ENCODE peak calls at places on chromosomes 13 and 19, in six cellular contexts. N is psoas muscle, V is cardiac muscle cell, E is esophagus squamous epithelium, I is PC-9, J is body of pancreas. A is an unnamed sample.

GRCh38 chr13:74134777-74135305 is 637 bp upstream of the KLF12 start:
- DNase-seq in V (peak; percentile 71), N (peak; percentile 43), E (no peak), I (no peak), J (peak; percentile 60), A (peak; percentile 66)

GRCh38 chr19:38287604-38288003 is 16.4 kb upstream of the C19orf33 start:
- DNase-seq in N (no peak), I (no peak), E (no peak), J (no peak), V (no peak), A (no peak)

GRCh38 chr19:16039545-16039944 is 36.8 kb upstream of the TPM4 start:
- DNase-seq in V (no peak), N (no peak), I (no peak), J (no peak), E (no peak), A (no peak)

GRCh38 chr19:33902802-33903488 is 106.3 kb downstream of the KCTD15 start:
- DNase-seq in E (no peak), N (no peak), J (peak; percentile 80), I (no peak), V (no peak), A (no peak)

GRCh38 chr19:53659292-53659691 is 27.5 kb downstream of the DPRX start:
- DNase-seq in I (peak; percentile 68), V (peak; percentile 85), E (no peak), N (no peak), J (peak; percentile 12), A (no peak)

GRCh38 chr13:46728777-46729176 is 68.2 kb downstream of the ESD start:
- DNase-seq in V (no peak), N (no peak), J (no peak), I (no peak), E (no peak), A (no peak)

GRCh38 chr19:13053761-13054604 is 48.7 kb downstream of the LYL1 start:
- DNase-seq in I (peak; percentile 85), N (peak; percentile 87), V (peak; percentile 86), E (no peak), J (peak; percentile 91), A (peak; percentile 93)

GRCh38 chr13:26534036-26534726 is 23.3 kb upstream of the WASF3 start:
- DNase-seq in I (no peak), E (no peak), N (no peak), J (no peak), V (no peak), A (no peak)

GRCh38 chr13:35478384-35479222 is 2.1 kb upstream of the MAB21L1 start:
- DNase-seq in N (no peak), V (peak; percentile 43), I (no peak), E (no peak), J (no peak), A (no peak)

GRCh38 chr13:59459972-59460371 is 703.8 kb downstream of the DIAPH3 start:
- DNase-seq in V (no peak), E (no peak), J (no peak), N (no peak), I (no peak), A (no peak)

GRCh38 chr13:97255515-97255999 is 33.4 kb downstream of the MBNL2 start:
- DNase-seq in J (no peak), V (no peak), E (no peak), N (no peak), I (no peak), A (no peak)

GRCh38 chr13:110772091-110772984 is 58.8 kb downstream of the ING1 start:
- DNase-seq in J (no peak), I (peak; percentile 18), E (no peak), N (no peak), V (no peak), A (no peak)

GRCh38 chr13:91722267-91722884 is 324.0 kb downstream of the GPC5 start:
- DNase-seq in E (no peak), N (no peak), J (no peak), I (no peak), V (peak; percentile 59), A (no peak)

GRCh38 chr13:57630661-57631606 is 610 bp upstream of the PCDH17 start:
- DNase-seq in I (no peak), J (peak; percentile 11), V (peak; percentile 30), E (no peak), N (no peak), A (no peak)

GRCh38 chr19:50909240-50910070 is 1.7 kb downstream of the KLK4 start:
- DNase-seq in N (peak; percentile 19), V (peak; percentile 87), E (no peak), J (peak; percentile 69), I (peak; percentile 58), A (no peak)

GRCh38 chr13:26202365-26202972 is 19.6 kb downstream of the RNF6 start:
- DNase-seq in V (no peak), E (no peak), I (no peak), J (no peak), N (no peak), A (no peak)

GRCh38 chr13:23558675-23559536 is 11.3 kb upstream of the TNFRSF19 start:
- DNase-seq in I (peak; percentile 70), N (peak; percentile 69), E (no peak), V (peak; percentile 40), J (peak; percentile 30), A (peak; percentile 57)

GRCh38 chr19:51166846-51167490 is 24.9 kb downstream of the SIGLEC7 start:
- DNase-seq in N (no peak), J (no peak), E (no peak), V (no peak), I (no peak), A (no peak)

GRCh38 chr13:80082396-80083096 is 258.4 kb downstream of the SPRY2 start:
- DNase-seq in N (no peak), V (no peak), I (no peak), J (no peak), E (no peak), A (no peak)

GRCh38 chr19:45528744-45529453 is 21.6 kb downstream of the VASP start:
- DNase-seq in I (peak; percentile 85), J (peak; percentile 74), V (peak; percentile 60), N (no peak), E (no peak), A (no peak)

GRCh38 chr19:12779162-12779993 is 4.0 kb upstream of the HOOK2 start:
- DNase-seq in E (no peak), V (peak; percentile 58), I (peak; percentile 33), J (peak; percentile 26), N (peak; percentile 75), A (peak; percentile 73)

GRCh38 chr13:44465318-44465717 is 91.7 kb downstream of the SERP2 start:
- DNase-seq in J (no peak), N (no peak), E (no peak), V (no peak), I (no peak), A (no peak)

GRCh38 chr13:111431241-111431640 is 110.8 kb downstream of the TEX29 start:
- DNase-seq in N (no peak), J (no peak), E (no peak), I (no peak), V (no peak), A (no peak)

GRCh38 chr19:52343548-52343947 is 7.5 kb downstream of the ZNF610 start:
- DNase-seq in J (peak; percentile 48), N (peak; percentile 19), V (peak; percentile 98), E (no peak), I (no peak), A (peak; percentile 20)

GRCh38 chr19:16527971-16528521 is 14.2 kb downstream of the CHERP start:
- DNase-seq in V (peak; percentile 20), E (no peak), J (peak; percentile 46), N (no peak), I (no peak), A (no peak)

GRCh38 chr13:30045916-30046704 is 195.7 kb upstream of the UBL3 start:
- DNase-seq in N (no peak), J (peak; percentile 63), V (no peak), I (no peak), E (no peak), A (no peak)

GRCh38 chr19:8096071-8096470 is 43.5 kb downstream of the CCL25 start:
- DNase-seq in J (no peak), I (no peak), V (no peak), E (no peak), N (no peak), A (no peak)
- TF ChIP-seq CTCF in J (no peak), I (peak; percentile 58), V (no peak), E (no peak), N (no peak), A (no peak)

DNA sequence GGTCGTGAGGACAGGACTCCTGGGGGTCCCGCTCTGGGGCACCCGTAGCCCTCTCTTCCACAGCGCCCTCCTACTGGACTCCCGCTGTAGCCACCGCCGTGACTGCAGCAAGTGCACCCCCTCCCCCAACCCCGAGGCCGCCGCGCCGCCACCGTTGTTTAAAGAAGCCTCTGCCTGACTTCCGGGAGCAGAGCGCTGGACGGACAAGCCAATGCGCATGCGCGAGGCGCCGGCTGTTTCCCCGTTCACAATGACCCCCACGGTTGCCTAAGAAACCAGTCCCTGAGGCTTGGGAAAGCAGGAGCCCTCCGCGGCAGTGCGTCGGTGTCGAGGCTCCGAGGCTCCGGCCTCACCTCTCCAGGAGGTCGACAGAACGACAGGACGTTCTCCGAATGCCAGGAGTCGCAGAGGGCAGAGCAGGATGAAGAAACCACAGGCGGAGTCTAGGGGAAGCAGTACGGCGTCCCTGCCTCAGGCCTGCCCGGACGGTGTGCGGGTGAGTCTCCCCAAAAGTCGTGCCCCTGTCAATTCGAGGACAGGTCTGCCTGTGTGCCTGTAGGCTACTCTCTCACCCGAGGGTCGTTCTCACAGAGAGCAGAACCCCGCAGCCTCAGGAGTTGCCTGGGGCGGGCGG is 70.5 kb upstream of the ZNF420 start:
- DNase-seq in N (peak; percentile 62), E (no peak), V (no peak), I (no peak), J (peak; percentile 63), A (peak; percentile 80)
- H3K9me3 ChIP-seq in N (peaks cover 20% of the 10 kb centered on the region), E (peaks cover 56% of the 10 kb centered on the region), V (no peaks in the 10 kb centered on the region), I (no peaks in the 10 kb centered on the region), J (peaks cover 42% of the 10 kb centered on the region), A (peaks cover 55% of the 10 kb centered on the region)

GRCh38 chr19:29524201-29524911 is 1.4 kb upstream of the VSTM2B start:
- DNase-seq in V (no peak), E (no peak), N (no peak), I (no peak), J (no peak), A (peak; percentile 2)
- TF ChIP-seq CTCF in V (no peak), E (no peak), N (no peak), I (no peak), J (no peak), A (no peak)

DNA sequence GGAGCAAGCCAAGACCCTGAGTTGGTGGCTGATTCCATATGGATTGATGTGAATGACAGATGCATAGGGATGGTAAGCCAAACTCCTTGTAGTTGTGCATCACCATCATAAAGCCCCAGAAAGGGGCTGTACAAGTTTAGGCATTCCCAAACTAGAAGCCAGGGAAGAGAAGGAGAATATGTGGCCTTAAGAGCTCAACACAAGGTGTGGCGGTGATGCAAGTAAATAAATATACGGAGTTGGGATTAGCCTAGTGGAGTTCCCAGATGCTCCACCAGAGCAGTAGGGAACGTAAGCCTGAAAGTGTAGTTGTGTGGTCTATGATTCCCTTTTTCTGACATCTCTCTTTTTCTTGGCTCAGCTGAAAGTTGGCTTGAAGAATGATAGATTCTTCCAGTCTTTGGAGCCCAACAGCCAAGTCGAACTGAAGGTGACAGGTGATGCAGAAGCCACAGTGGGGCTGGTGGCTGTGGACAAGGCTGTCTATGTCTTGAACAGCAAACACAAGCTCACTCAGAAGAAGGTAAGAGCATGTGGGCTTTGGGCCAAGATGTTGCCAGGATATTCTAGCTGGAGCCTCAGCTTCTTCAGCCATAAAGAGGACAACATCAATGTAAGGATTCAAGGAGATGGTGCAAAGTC is 30.1 kb downstream of the RDH8 start:
- DNase-seq in V (peak; percentile 49), N (no peak), E (no peak), J (no peak), I (peak; percentile 16), A (no peak)
- H3K9me3 ChIP-seq in V (peaks cover 4% of the 10 kb centered on the region), N (peaks cover 36% of the 10 kb centered on the region), E (peaks cover 29% of the 10 kb centered on the region), J (peaks cover 11% of the 10 kb centered on the region), I (no peaks in the 10 kb centered on the region), A (peaks cover 70% of the 10 kb centered on the region)

A was measured in left ventricle myocardium inferior.